ENCODE peak calls at places on chromosomes 5 and 9, in seven cellular contexts. B is A549, R is SK-N-SH, A is H1, M is K562, L is HepG2, V is GM12878. H is an unnamed sample.

GRCh38 chr5:178625679-178626483 is 969 bp downstream of the CLK4 start:
- DNase-seq in A (no peak), V (no peak), L (no peak), M (peak), R (peak), B (peak), H (no peak)

GRCh38 chr9:87812375-87813118 is 70.1 kb upstream of the SPATA31E1 start:
- DNase-seq in R (peak), V (no peak), M (peak), B (peak), A (no peak), L (peak), H (peak)

GRCh38 chr9:94472766-94473165 is 82.1 kb upstream of the PCAT7 start:
- DNase-seq in V (no peak), A (no peak), R (no peak), M (no peak), L (no peak), B (no peak), H (no peak)

GRCh38 chr9:121171236-121171635 is 30.4 kb downstream of the RAB14 start:
- DNase-seq in M (no peak), V (no peak), R (no peak), A (no peak), B (no peak), L (no peak), H (no peak)

GRCh38 chr9:110531776-110532175 is 47.8 kb downstream of the SVEP1 start:
- DNase-seq in L (no peak), M (no peak), A (no peak), V (no peak), B (no peak), R (no peak), H (peak)

GRCh38 chr9:120733190-120733589 is 18.9 kb upstream of the MEGF9 start:
- DNase-seq in L (peak), R (no peak), V (no peak), M (no peak), A (no peak), B (no peak), H (peak)

GRCh38 chr9:34334337-34334824 is 5.0 kb downstream of the NUDT2 start:
- DNase-seq in V (no peak), M (no peak), A (no peak), R (no peak), L (peak), B (no peak), H (peak)

GRCh38 chr5:108345541-108346171 is 36.2 kb downstream of the FBXL17 start:
- DNase-seq in B (peak), A (no peak), M (peak), R (peak), L (peak), V (peak), H (peak)

GRCh38 chr5:170751631-170752030 is 31.9 kb upstream of the GABRP start:
- DNase-seq in M (no peak), A (no peak), V (no peak), L (no peak), B (no peak), R (peak), H (no peak)

GRCh38 chr5:31663519-31663918 is 24.6 kb downstream of the PDZD2 start:
- DNase-seq in M (no peak), B (no peak), L (no peak), A (no peak), R (no peak), V (no peak), H (peak)

GRCh38 chr9:81819859-81820546 is 108.2 kb upstream of the SPATA31D4 start:
- DNase-seq in A (no peak), V (no peak), B (no peak), L (no peak), R (no peak), M (no peak), H (peak)

GRCh38 chr5:113115061-113115460 is 138.5 kb downstream of the DCP2 start:
- DNase-seq in M (no peak), B (no peak), L (no peak), R (no peak), V (no peak), A (no peak), H (no peak)

GRCh38 chr5:136133416-136134383 is 1.1 kb downstream of the SMAD5 start:
- DNase-seq in V (no peak), L (peak), M (peak), R (peak), B (peak), A (no peak), H (peak)

GRCh38 chr5:83507431-83507830 is 35.9 kb downstream of the VCAN start:
- DNase-seq in L (no peak), R (no peak), B (no peak), M (no peak), V (no peak), A (no peak), H (no peak)

GRCh38 chr9:111728617-111729366 is 65.9 kb downstream of the SHOC1 start:
- DNase-seq in A (no peak), R (no peak), B (peak), M (no peak), L (peak), V (no peak), H (peak)

GRCh38 chr9:84617415-84617814 is 52.1 kb upstream of the NTRK2 start:
- DNase-seq in A (no peak), V (no peak), L (no peak), R (peak), M (no peak), B (no peak), H (no peak)

GRCh38 chr5:171893290-171893890 is 107.8 kb downstream of the SMIM23 start:
- DNase-seq in V (no peak), R (no peak), B (no peak), L (no peak), M (no peak), A (no peak), H (peak)

GRCh38 chr9:69758981-69759477 is 782 bp downstream of the PTAR1 start:
- DNase-seq in M (peak), L (no peak), B (no peak), V (no peak), A (no peak), R (no peak), H (no peak)

GRCh38 chr5:179914032-179914755 is 6.5 kb upstream of the TBC1D9B start:
- DNase-seq in V (no peak), R (no peak), A (no peak), L (peak), M (peak), B (peak), H (peak)

GRCh38 chr5:16539169-16539666 is 73.6 kb upstream of the ZNF622 start:
- DNase-seq in L (peak), V (no peak), R (no peak), B (peak), M (no peak), A (no peak), H (peak)

GRCh38 chr9:37342493-37342892 is 80.0 kb upstream of the GRHPR start:
- DNase-seq in V (no peak), B (no peak), L (no peak), A (no peak), R (no peak), M (no peak), H (no peak)

DNA sequence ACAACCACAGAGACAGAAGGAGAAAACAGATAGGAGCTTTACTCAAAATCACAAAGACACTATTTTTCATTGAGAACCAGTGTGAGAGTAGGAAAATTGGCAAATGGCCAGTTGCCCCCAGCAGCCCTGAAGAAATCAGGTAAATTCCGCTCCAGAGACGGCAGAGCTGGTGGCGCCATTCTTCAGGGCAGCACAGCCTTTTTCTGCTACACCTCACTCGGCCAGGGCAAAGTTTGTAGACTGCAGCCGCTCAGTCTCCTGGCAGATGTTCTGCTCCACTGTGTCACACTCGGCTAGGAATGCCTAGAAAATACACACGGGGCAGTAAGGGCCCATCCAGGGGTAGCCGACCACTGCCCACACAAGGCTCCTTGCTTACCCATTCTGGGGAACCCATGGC is 9.5 kb downstream of the BAG1 start:
- DNase-seq in A (no peak), L (no peak), B (no peak), R (no peak), M (no peak), V (no peak), H (no peak)
- TF ChIP-seq RFX5 in A (no peak), L (no peak), B (no peak), R (no peak), M (no peak), V (no peak), H (no peak)

DNA sequence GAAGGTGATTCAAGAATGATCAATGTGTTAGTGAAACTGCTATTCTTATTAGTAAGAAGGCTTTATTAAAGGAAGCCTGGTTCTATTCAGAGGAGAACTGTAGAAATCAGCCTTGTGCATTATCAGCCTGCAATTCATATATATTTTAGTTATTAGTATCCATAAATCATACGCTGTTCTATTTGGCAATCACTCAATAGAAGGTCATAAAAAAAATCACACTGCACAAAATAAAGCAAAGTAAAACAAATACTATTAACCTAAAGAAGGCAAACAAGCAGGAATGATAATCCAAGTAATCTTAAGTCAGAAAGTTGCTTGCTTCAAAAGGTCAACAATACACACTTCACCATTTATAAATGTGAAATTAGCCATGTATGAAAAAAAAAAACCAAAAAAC is 138.1 kb downstream of the PDE4D start:
- DNase-seq in A (no peak), M (no peak), R (no peak), B (no peak), L (no peak), V (no peak), H (no peak)
- TF ChIP-seq RAD21 in A (no peak), M (no peak), R (no peak), B (no peak), L (no peak), V (no peak), H (no peak)

DNA sequence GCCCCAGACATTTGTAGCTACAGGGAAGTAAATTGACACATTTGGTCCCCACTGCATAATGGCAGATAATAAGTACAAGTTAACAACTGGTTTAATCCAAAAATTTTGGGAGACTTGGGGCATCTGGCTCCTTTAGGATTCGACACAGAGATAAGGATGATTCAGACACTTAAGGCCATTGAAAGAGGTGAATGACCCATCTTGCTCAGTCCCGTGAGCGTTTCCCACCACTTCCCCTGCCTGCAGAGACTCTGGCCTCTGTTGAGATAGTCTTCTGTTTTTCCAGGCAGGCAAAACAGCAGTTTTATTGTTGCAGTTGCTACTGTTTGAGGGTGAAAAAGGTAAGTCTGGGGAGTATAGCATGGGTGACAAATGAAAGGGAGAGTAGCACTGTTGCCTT is 19.1 kb downstream of the ACO1 start:
- DNase-seq in V (no peak), R (no peak), B (no peak), L (no peak), A (no peak), M (no peak), H (peak)
- TF ChIP-seq RFX5 in V (no peak), R (no peak), B (no peak), L (no peak), A (no peak), M (no peak), H (no peak)

GRCh38 chr5:107218457-107219193 is 452.1 kb downstream of the EFNA5 start:
- DNase-seq in A (no peak), M (no peak), L (no peak), R (no peak), B (no peak), V (no peak), H (peak)

GRCh38 chr5:107228237-107228636 is 442.5 kb downstream of the EFNA5 start:
- DNase-seq in R (no peak), A (no peak), L (no peak), V (no peak), B (no peak), M (no peak), H (no peak)

GRCh38 chr5:107219993-107220392 is 450.7 kb downstream of the EFNA5 start:
- DNase-seq in M (no peak), B (no peak), R (no peak), A (no peak), V (no peak), L (no peak), H (no peak)

GRCh38 chr5:107223066-107223465 is 447.7 kb downstream of the EFNA5 start:
- DNase-seq in A (no peak), L (no peak), B (no peak), V (no peak), M (no peak), R (no peak), H (no peak)

GRCh38 chr5:107224272-107224671 is 446.5 kb downstream of the EFNA5 start:
- DNase-seq in L (no peak), R (no peak), V (no peak), M (no peak), A (no peak), B (no peak), H (peak)
- TF ChIP-seq RAD21 in L (no peak), R (no peak), V (no peak), M (no peak), A (no peak), B (no peak), H (no peak)

DNA sequence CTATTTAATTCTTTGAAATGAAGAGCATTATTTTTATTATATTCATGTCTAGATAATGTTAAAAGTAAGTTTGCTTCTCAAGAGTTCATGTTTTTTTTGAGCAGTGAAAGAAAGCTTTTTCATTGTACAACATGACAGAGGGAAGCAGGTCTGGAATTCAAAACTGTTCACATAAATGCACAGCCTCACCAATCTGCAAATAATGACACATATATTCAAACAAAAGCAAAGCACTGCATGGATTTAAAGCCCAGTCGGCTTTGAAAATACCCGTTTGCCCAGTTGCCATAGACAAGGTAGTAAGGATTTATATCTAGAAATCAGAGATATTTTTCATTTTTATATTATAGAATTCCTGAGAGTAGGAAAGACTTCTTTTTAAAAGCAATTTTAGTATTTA is 201.8 kb downstream of the CD180 start:
- DNase-seq in R (no peak), A (no peak), M (no peak), V (no peak), L (peak), B (peak), H (no peak)
- TF ChIP-seq RFX5 in R (no peak), A (no peak), M (no peak), V (no peak), L (no peak), B (no peak), H (no peak)

DNA sequence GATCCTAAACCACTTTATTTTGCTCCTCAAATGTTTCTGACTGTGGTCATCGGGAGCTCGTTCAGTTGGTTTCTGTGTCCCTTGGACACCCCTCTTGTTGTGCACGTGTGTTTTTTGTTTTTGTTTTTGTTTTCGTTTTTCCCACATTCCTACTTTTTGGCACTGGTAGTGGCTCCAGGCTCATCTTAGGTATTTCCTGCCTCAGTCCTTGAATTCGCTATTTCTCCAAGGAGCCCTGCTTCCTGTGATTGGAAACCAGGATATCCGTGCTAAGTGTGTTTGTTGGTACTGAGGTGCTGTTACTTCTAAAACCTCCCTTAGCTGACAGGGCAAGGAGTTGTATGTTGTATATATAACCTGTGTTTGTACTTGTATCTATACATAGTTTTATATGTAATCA is 5.9 kb downstream of the HMCN2 start:
- DNase-seq in M (no peak), A (no peak), B (no peak), L (no peak), R (no peak), V (no peak), H (no peak)
- TF ChIP-seq RAD21 in M (no peak), A (no peak), B (no peak), L (no peak), R (no peak), V (no peak), H (no peak)

DNA sequence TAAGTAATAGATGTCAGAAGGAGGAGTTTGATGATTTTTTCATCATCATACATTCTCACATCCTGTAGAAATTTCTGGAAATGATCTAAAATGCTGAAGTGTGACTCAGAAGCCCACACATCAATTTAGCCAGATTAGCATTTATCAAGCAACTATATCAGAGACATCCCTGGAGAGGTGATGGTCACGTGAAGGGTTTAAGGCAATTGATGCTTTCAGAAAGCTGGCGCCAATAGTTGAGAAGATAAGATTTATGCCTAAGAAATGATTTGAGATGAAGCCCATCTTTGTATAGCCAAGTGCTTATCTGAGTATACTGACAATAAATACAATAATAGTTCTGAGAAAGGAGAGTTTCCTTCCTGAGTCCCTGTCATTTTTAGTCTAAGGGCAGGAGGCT is 162.8 kb upstream of the RORB start:
- DNase-seq in L (no peak), B (no peak), A (no peak), M (no peak), R (no peak), V (no peak), H (no peak)
- TF ChIP-seq RFX5 in L (no peak), B (no peak), A (no peak), M (no peak), R (no peak), V (no peak), H (no peak)

GRCh38 chr5:115800108-115800507 is 16.4 kb downstream of the CDO1 start:
- DNase-seq in V (no peak), R (no peak), L (no peak), M (no peak), A (no peak), B (no peak), H (no peak)

GRCh38 chr5:115796656-115797055 is 19.8 kb downstream of the CDO1 start:
- DNase-seq in M (no peak), V (no peak), R (no peak), B (no peak), L (no peak), A (no peak), H (no peak)

GRCh38 chr5:115801984-115802383 is 14.5 kb downstream of the CDO1 start:
- DNase-seq in L (no peak), A (no peak), B (no peak), V (no peak), R (no peak), M (no peak), H (no peak)

GRCh38 chr5:115798252-115798651 is 18.2 kb downstream of the CDO1 start:
- DNase-seq in V (no peak), B (no peak), A (no peak), L (no peak), M (no peak), R (no peak), H (no peak)

DNA sequence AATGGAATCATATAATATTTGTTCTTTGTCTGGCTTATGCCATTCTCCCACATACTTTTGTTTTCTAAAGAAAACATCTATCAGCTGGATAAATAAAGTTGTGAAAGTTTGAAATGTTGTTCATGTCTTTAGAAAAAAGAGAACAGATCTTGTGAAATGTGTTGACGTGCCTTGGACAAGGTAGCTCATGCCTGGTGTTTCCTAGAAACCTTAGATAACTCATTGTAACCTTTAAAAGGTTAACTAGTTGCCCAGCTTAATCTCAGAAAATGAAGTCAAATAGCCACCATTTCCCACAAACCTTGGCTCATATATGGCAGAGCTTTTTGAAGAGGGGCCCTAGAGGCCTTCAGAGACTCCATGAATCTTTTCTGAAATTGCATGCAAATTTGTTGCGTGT is 15.3 kb downstream of the CDO1 start:
- DNase-seq in L (no peak), V (no peak), M (no peak), R (no peak), B (no peak), A (no peak), H (no peak)
- TF ChIP-seq RAD21 in L (no peak), V (no peak), M (no peak), R (no peak), B (no peak), A (no peak), H (no peak)